ENCODE peak calls at places on chromosomes 6 and 20, in ten cellular contexts. C, N, Z, E, H, P, X, V, K and T are unnamed samples.

GRCh38 chr6:135012764-135013163 is 41.9 kb downstream of the HBS1L start:
- DNase-seq in C (no peak), N (peak), Z (no peak), E (no peak), H (peak), P (no peak), X (no peak), V (no peak), K (no peak), T (no peak)

GRCh38 chr20:49270736-49271135 is 7.1 kb downstream of the ZNFX1 start:
- DNase-seq in C (no peak), N (no peak), Z (no peak), E (no peak), H (no peak), P (no peak), X (no peak), V (no peak), K (no peak), T (no peak)

GRCh38 chr6:44298055-44298803 is 14.9 kb downstream of the AARS2 start:
- DNase-seq in C (no peak), N (no peak), Z (no peak), E (no peak), H (no peak), P (no peak), X (no peak), V (no peak), K (peak), T (no peak)

GRCh38 chr20:54167909-54168872 is 5.6 kb downstream of the CYP24A1 start:
- DNase-seq in C (peak), N (peak), Z (no peak), E (no peak), H (no peak), P (no peak), X (no peak), V (peak), K (no peak), T (no peak)

GRCh38 chr6:54053893-54054391 is 57.3 kb upstream of the MLIP start:
- DNase-seq in C (peak), N (peak), Z (peak), E (peak), H (peak), P (no peak), X (peak), V (peak), K (no peak), T (peak)

GRCh38 chr20:17473662-17474061 is 57.5 kb downstream of the BFSP1 start:
- DNase-seq in C (no peak), N (no peak), Z (no peak), E (no peak), H (no peak), P (no peak), X (no peak), V (no peak), K (no peak), T (peak)

GRCh38 chr6:42782689-42783176 is 881 bp downstream of the BICRAL start:
- DNase-seq in C (peak), N (peak), Z (peak), E (peak), H (peak), P (no peak), X (peak), V (peak), K (peak), T (peak)

GRCh38 chr6:33794910-33795615 is 6.1 kb upstream of the LEMD2 start:
- DNase-seq in C (peak), N (no peak), Z (no peak), E (no peak), H (no peak), P (no peak), X (no peak), V (no peak), K (peak), T (no peak)

GRCh38 chr20:17320456-17320855 is 93.6 kb downstream of the PCSK2 start:
- DNase-seq in C (no peak), N (no peak), Z (no peak), E (no peak), H (no peak), P (no peak), X (no peak), V (no peak), K (no peak), T (no peak)

GRCh38 chr6:150069707-150070106 is 786 bp upstream of the ULBP3 start:
- DNase-seq in C (peak), N (no peak), Z (no peak), E (no peak), H (no peak), P (no peak), X (no peak), V (no peak), K (no peak), T (no peak)

GRCh38 chr20:56698749-56699148 is 69.6 kb downstream of the TFAP2C start:
- DNase-seq in C (no peak), N (no peak), Z (no peak), E (no peak), H (no peak), P (no peak), X (no peak), V (no peak), K (no peak), T (no peak)

GRCh38 chr6:116263353-116263752 is 9.5 kb upstream of the TSPYL4 start:
- DNase-seq in C (no peak), N (no peak), Z (no peak), E (no peak), H (no peak), P (no peak), X (no peak), V (no peak), K (no peak), T (no peak)

GRCh38 chr6:168388641-168389633 is 52.0 kb upstream of the SMOC2 start:
- DNase-seq in C (peak), N (no peak), Z (no peak), E (no peak), H (no peak), P (no peak), X (no peak), V (no peak), K (peak), T (no peak)

GRCh38 chr6:161137839-161138544 is 135.9 kb downstream of the AGPAT4 start:
- DNase-seq in C (no peak), N (peak), Z (no peak), E (no peak), H (peak), P (no peak), X (no peak), V (no peak), K (peak), T (no peak)

GRCh38 chr6:169212436-169212835 is 41.2 kb downstream of the THBS2 start:
- DNase-seq in C (no peak), N (no peak), Z (no peak), E (no peak), H (no peak), P (no peak), X (no peak), V (no peak), K (no peak), T (no peak)

GRCh38 chr6:56091159-56091869 is 156.1 kb downstream of the COL21A1 start:
- DNase-seq in C (peak), N (peak), Z (no peak), E (no peak), H (peak), P (no peak), X (peak), V (no peak), K (no peak), T (no peak)

GRCh38 chr6:31585531-31585930 is 546 bp upstream of the LST1 start:
- DNase-seq in C (no peak), N (no peak), Z (no peak), E (no peak), H (peak), P (no peak), X (no peak), V (no peak), K (peak), T (no peak)

GRCh38 chr6:46998436-46999017 is 43.6 kb downstream of the ADGRF1 start:
- DNase-seq in C (no peak), N (peak), Z (no peak), E (no peak), H (peak), P (no peak), X (no peak), V (no peak), K (no peak), T (no peak)

GRCh38 chr20:58706150-58706892 is 13.7 kb downstream of the NPEPL1 start:
- DNase-seq in C (no peak), N (no peak), Z (no peak), E (no peak), H (no peak), P (no peak), X (no peak), V (peak), K (peak), T (peak)

GRCh38 chr20:38737887-38738286 is 10.4 kb upstream of the ACTR5 start:
- DNase-seq in C (no peak), N (no peak), Z (no peak), E (no peak), H (no peak), P (no peak), X (no peak), V (peak), K (no peak), T (no peak)

GRCh38 chr6:3276174-3277167 is 17.7 kb downstream of the PSMG4 start:
- DNase-seq in C (no peak), N (no peak), Z (no peak), E (no peak), H (no peak), P (no peak), X (no peak), V (no peak), K (no peak), T (no peak)

GRCh38 chr20:51223163-51223562 is 200.3 kb upstream of the KCNG1 start:
- DNase-seq in C (no peak), N (no peak), Z (no peak), E (no peak), H (no peak), P (no peak), X (no peak), V (no peak), K (no peak), T (no peak)

GRCh38 chr20:59159822-59160740 is 3.5 kb upstream of the ZNF831 start:
- DNase-seq in C (no peak), N (no peak), Z (no peak), E (no peak), H (no peak), P (no peak), X (no peak), V (peak), K (no peak), T (no peak)

GRCh38 chr6:82410151-82410621 is 46.6 kb downstream of the TPBG start:
- DNase-seq in C (no peak), N (peak), Z (no peak), E (peak), H (peak), P (no peak), X (no peak), V (no peak), K (no peak), T (no peak)

GRCh38 chr20:5282561-5282960 is 34.2 kb downstream of the PROKR2 start:
- DNase-seq in C (no peak), N (no peak), Z (no peak), E (no peak), H (no peak), P (no peak), X (no peak), V (no peak), K (no peak), T (no peak)

GRCh38 chr6:13357551-13358075 is 29.3 kb upstream of the TBC1D7 start:
- DNase-seq in C (no peak), N (peak), Z (peak), E (no peak), H (no peak), P (no peak), X (peak), V (no peak), K (peak), T (no peak)

GRCh38 chr6:1613631-1614447 is 4.1 kb downstream of the FOXC1 start:
- DNase-seq in C (no peak), N (peak), Z (peak), E (no peak), H (peak), P (no peak), X (peak), V (peak), K (peak), T (no peak)

GRCh38 chr6:27726620-27727023 is 185.6 kb downstream of the OR2B2 start:
- DNase-seq in C (no peak), N (peak), Z (no peak), E (no peak), H (no peak), P (no peak), X (no peak), V (no peak), K (no peak), T (no peak)

GRCh38 chr6:51579013-51579412 is 508.4 kb downstream of the PKHD1 start:
- DNase-seq in C (no peak), N (no peak), Z (no peak), E (no peak), H (no peak), P (no peak), X (no peak), V (no peak), K (no peak), T (no peak)

GRCh38 chr6:10655508-10656055 is 38.8 kb downstream of the C6orf52 start:
- DNase-seq in C (no peak), N (no peak), Z (no peak), E (no peak), H (no peak), P (no peak), X (no peak), V (no peak), K (no peak), T (no peak)

GRCh38 chr20:16942702-16943101 is 194.5 kb downstream of the OTOR start:
- DNase-seq in C (peak), N (peak), Z (no peak), E (no peak), H (peak), P (no peak), X (no peak), V (no peak), K (no peak), T (no peak)

GRCh38 chr20:19688031-19688806 is 69.8 kb upstream of the RIN2 start:
- DNase-seq in C (peak), N (peak), Z (peak), E (peak), H (peak), P (no peak), X (peak), V (peak), K (peak), T (peak)

GRCh38 chr6:43089874-43090556 is 13.9 kb downstream of the PTK7 start:
- DNase-seq in C (peak), N (peak), Z (no peak), E (no peak), H (peak), P (no peak), X (no peak), V (no peak), K (peak), T (no peak)

GRCh38 chr6:31680841-31681671 is at the start of gene LY6G5C:
- DNase-seq in C (peak), N (peak), Z (peak), E (peak), H (peak), P (peak), X (peak), V (no peak), K (peak), T (peak)